ENCODE peak calls at places on chromosome 9, in four cellular contexts. T is iPS DF 19.7, Q is cardiac fibroblast, I is T-cell. P is an unnamed sample.

GRCh38 chr9:95833549-95834178 is 41.8 kb upstream of the ERCC6L2 start:
- DNase-seq in T (no peak), Q (no peak), I (no peak), P (no peak)

GRCh38 chr9:136552117-136552685 is 6.4 kb upstream of the NOTCH1 start:
- DNase-seq in T (no peak), Q (peak), I (no peak), P (no peak)

GRCh38 chr9:95048225-95049087 is 269.1 kb downstream of the FANCC start:
- DNase-seq in T (no peak), Q (peak), I (peak), P (no peak)

GRCh38 chr9:85202596-85202995 is 533.1 kb downstream of the NTRK2 start:
- DNase-seq in T (no peak), Q (no peak), I (no peak), P (no peak)

GRCh38 chr9:127114606-127115005 is 7.8 kb downstream of the ANGPTL2 start:
- DNase-seq in T (no peak), Q (no peak), I (no peak), P (no peak)

GRCh38 chr9:17057729-17058128 is 77.1 kb upstream of the CNTLN start:
- DNase-seq in T (no peak), Q (no peak), I (no peak), P (no peak)

GRCh38 chr9:130715270-130716077 is 21.9 kb downstream of the EXOSC2 start:
- DNase-seq in T (no peak), Q (peak), I (no peak), P (no peak)

GRCh38 chr9:98255064-98255577 is 328 bp downstream of the TBC1D2 start:
- DNase-seq in T (no peak), Q (peak), I (peak), P (no peak)

GRCh38 chr9:124348831-124349230 is 66.4 kb downstream of the PSMB7 start:
- DNase-seq in T (no peak), Q (no peak), I (no peak), P (no peak)

GRCh38 chr9:70749066-70749465 is 334.6 kb upstream of the KLF9 start:
- DNase-seq in T (no peak), Q (no peak), I (no peak), P (no peak)

GRCh38 chr9:105205787-105206511 is 38.5 kb upstream of the SLC44A1 start:
- DNase-seq in T (no peak), Q (peak), I (no peak), P (no peak)

P was measured in naive thymus-derived CD8-positive, alpha-beta T cell.